ENCODE peak calls at places on chromosome 17, in four cellular contexts. Q is putamen, M is NCI-H748 treated with DMSO at 0.1 percent for 48 hours, I is amygdala. S is an unnamed sample.

GRCh38 chr17:66725956-66726355 is 109.0 kb upstream of the CACNG5 start:
- DNase-seq in Q (no peak), M (no peak), I (no peak), S (no peak)

GRCh38 chr17:58272367-58273280 is 8.1 kb downstream of the MPO start:
- DNase-seq in Q (no peak), M (no peak), I (no peak), S (no peak)

GRCh38 chr17:13725286-13725990 is 123.7 kb upstream of the HS3ST3A1 start:
- DNase-seq in Q (no peak), M (no peak), I (no peak), S (no peak)

GRCh38 chr17:50328360-50328759 is 17.6 kb upstream of the XYLT2 start:
- DNase-seq in Q (no peak), M (no peak), I (no peak), S (no peak)

GRCh38 chr17:10337976-10338375 is 34.8 kb downstream of the MYH13 start:
- DNase-seq in Q (no peak), M (no peak), I (no peak), S (no peak)

GRCh38 chr17:77332034-77332971 is 191.5 kb downstream of the SEC14L1 start:
- DNase-seq in Q (no peak), M (peak; percentile 12), I (no peak), S (no peak)

GRCh38 chr17:58865301-58865700 is 109.6 kb downstream of the PPM1E start:
- DNase-seq in Q (no peak), M (no peak), I (no peak), S (no peak)

GRCh38 chr17:59492091-59492451 is 73.3 kb upstream of the DHX40 start:
- DNase-seq in Q (no peak), M (no peak), I (no peak), S (no peak)

GRCh38 chr17:78993241-78993956 is 13.7 kb upstream of the LGALS3BP start:
- DNase-seq in Q (no peak), M (no peak), I (no peak), S (peak; percentile 78)

GRCh38 chr17:49851387-49852291 is 3.8 kb upstream of the TAC4 start:
- DNase-seq in Q (peak; percentile 18), M (no peak), I (no peak), S (peak; percentile 42)

GRCh38 chr17:35239823-35240222 is 3.0 kb upstream of the SLFN5 start:
- DNase-seq in Q (no peak), M (no peak), I (no peak), S (no peak)

GRCh38 chr17:78817123-78817522 is 23.5 kb downstream of the USP36 start:
- DNase-seq in Q (no peak), M (no peak), I (no peak), S (no peak)